ENCODE peak calls at places on chromosome 15, in eight cellular contexts. Y is cardiac fibroblast; E is activated CD4-positive, alpha-beta T cell treated with anti-CD3 and anti-CD28 coated beads, Interleukin-2, amount 50 U/mL, for 48 hours; W is activated T-helper 9 cell treated with anti-CD3 and anti-CD28 coated beads, Interleukin-2, amount 50 U/mL, for 16 hours; O is stimulated activated CD8-positive, alpha-beta memory T cell treated with anti-CD3 and anti-CD28 coated beads, Interleukin-15, amount 100 ng/mL, for 24 hours; N is mucosa of gallbladder; X is substantia nigra; J is dermis microvascular lymphatic vessel endothelial cell. R is an unnamed sample.

GRCh38 chr15:40150163-40150925 is 10.5 kb upstream of the BUB1B start:
- DNase-seq in J (peak; percentile 69), Y (peak; percentile 73), W (no peak), X (peak; percentile 15), E (no peak), N (no peak), O (no peak), R (no peak)

GRCh38 chr15:66720206-66721010 is 18.4 kb downstream of the SMAD6 start:
- DNase-seq in W (no peak), X (peak; percentile 35), O (no peak), Y (peak; percentile 83), J (peak; percentile 50), E (peak; percentile 26), N (no peak), R (peak; percentile 9)

GRCh38 chr15:90838066-90838465 is 30.3 kb upstream of the FURIN start:
- DNase-seq in O (peak; percentile 60), E (peak; percentile 91), X (no peak), N (no peak), Y (no peak), W (peak; percentile 84), J (no peak), R (peak; percentile 82)

GRCh38 chr15:70777156-70777926 is 14.0 kb upstream of the UACA start:
- DNase-seq in O (no peak), X (no peak), N (no peak), Y (peak; percentile 57), W (no peak), J (peak; percentile 68), E (no peak), R (no peak)

GRCh38 chr15:24832282-24832681 is 122.5 kb upstream of the SNRPN start:
- DNase-seq in J (no peak), X (no peak), N (no peak), O (no peak), E (no peak), W (no peak), Y (no peak), R (no peak)

GRCh38 chr15:43469867-43470266 is 23.1 kb downstream of the TP53BP1 start:
- DNase-seq in J (no peak), W (no peak), X (no peak), N (no peak), Y (peak; percentile 82), E (no peak), O (no peak), R (no peak)

GRCh38 chr15:28125673-28126651 is 26.8 kb upstream of the OCA2 start:
- DNase-seq in J (peak; percentile 73), N (no peak), X (no peak), E (no peak), O (no peak), Y (peak; percentile 76), W (no peak), R (no peak)

GRCh38 chr15:74616020-74616939 is 644 bp downstream of the CLK3 start:
- DNase-seq in J (peak; percentile 69), X (peak; percentile 51), W (peak; percentile 42), N (peak; percentile 83), Y (peak; percentile 76), E (peak; percentile 68), O (no peak), R (peak; percentile 54)

GRCh38 chr15:58947179-58947578 is 13.7 kb upstream of the SLTM start:
- DNase-seq in X (no peak), E (no peak), Y (peak; percentile 70), N (no peak), W (no peak), J (peak; percentile 34), O (no peak), R (no peak)

GRCh38 chr15:40722934-40723333 is 28.0 kb downstream of the RAD51 start:
- DNase-seq in N (no peak), O (no peak), W (no peak), J (no peak), Y (no peak), E (no peak), X (no peak), R (no peak)

GRCh38 chr15:98395974-98396627 is 252.2 kb upstream of the IGF1R start:
- DNase-seq in O (no peak), J (no peak), E (no peak), Y (no peak), N (no peak), X (no peak), W (no peak), R (no peak)

GRCh38 chr15:77538011-77538410 is 94.7 kb downstream of the LINGO1 start:
- DNase-seq in W (no peak), J (no peak), E (no peak), X (peak; percentile 47), O (no peak), N (no peak), Y (no peak), R (no peak)

GRCh38 chr15:49918106-49918505 is 200.9 kb downstream of the ATP8B4 start:
- DNase-seq in J (peak; percentile 60), W (no peak), N (peak; percentile 42), E (no peak), Y (peak; percentile 67), X (no peak), O (no peak), R (no peak)

GRCh38 chr15:64651573-64652260 is 123.7 kb downstream of the RBPMS2 start:
- DNase-seq in Y (no peak), N (no peak), J (no peak), W (peak; percentile 11), X (no peak), E (peak; percentile 21), O (no peak), R (peak; percentile 24)

GRCh38 chr15:91308209-91308608 is 208.2 kb downstream of the SV2B start:
- DNase-seq in E (no peak), W (no peak), J (no peak), N (no peak), O (no peak), X (no peak), Y (no peak), R (no peak)

GRCh38 chr15:78368671-78369070 is 28.5 kb downstream of the CRABP1 start:
- DNase-seq in J (no peak), Y (no peak), N (no peak), X (no peak), E (no peak), W (no peak), O (no peak), R (no peak)

R was measured in activated effector memory CD4-positive, alpha-beta T cell treated with Interleukin-2 at 50 U/mL for 16 hours.